ENCODE peak calls at places on chromosomes 13 and 19, in four cellular contexts. G is psoas muscle, K is BE2C, F is stomach. P is an unnamed sample.
A peak's percentile ranks its signal among the peaks of the same experiment; 100 is the strongest.

GRCh38 chr19:1767464-1767933 is 14.2 kb downstream of the ONECUT3 start:
- DNase-seq in G (peak; percentile 37), K (peak; percentile 68), F (peak; percentile 51), P (no peak)

GRCh38 chr13:65499251-65499650 is 1730.9 kb downstream of the PCDH9 start:
- DNase-seq in G (no peak), K (no peak), F (no peak), P (no peak)

GRCh38 chr19:54352546-54352945 is 12.2 kb downstream of the LAIR1 start:
- DNase-seq in G (no peak), K (no peak), F (no peak), P (no peak)

GRCh38 chr13:66264976-66265375 is 965.2 kb downstream of the PCDH9 start:
- DNase-seq in G (no peak), K (no peak), F (no peak), P (no peak)

GRCh38 chr13:52599037-52599852 is 43.0 kb upstream of the HNRNPA1L2 start:
- DNase-seq in G (no peak), K (no peak), F (no peak), P (no peak)

GRCh38 chr19:7784856-7785255 is 21.8 kb downstream of the CLEC4M start:
- DNase-seq in G (no peak), K (no peak), F (no peak), P (no peak)

GRCh38 chr19:44759083-44759804 is 10.7 kb downstream of the BCL3 start:
- DNase-seq in G (no peak), K (no peak), F (no peak), P (no peak)

GRCh38 chr13:99677388-99677951 is 176.2 kb downstream of the TM9SF2 start:
- DNase-seq in G (no peak), K (no peak), F (no peak), P (no peak)

GRCh38 chr19:6015841-6016545 is 38.1 kb upstream of the RANBP3 start:
- DNase-seq in G (no peak), K (no peak), F (no peak), P (no peak)

GRCh38 chr19:53910170-53910518 is 1.1 kb downstream of the CACNG7 start:
- DNase-seq in G (no peak), K (no peak), F (no peak), P (no peak)

GRCh38 chr19:3671680-3672574 is 28.3 kb downstream of the PIP5K1C start:
- DNase-seq in G (no peak), K (no peak), F (no peak), P (no peak)

GRCh38 chr13:101202590-101202989 is 213.7 kb downstream of the NALCN start:
- DNase-seq in G (no peak), K (no peak), F (no peak), P (peak; percentile 20)

GRCh38 chr13:93621051-93621450 is 394.4 kb downstream of the GPC6 start:
- DNase-seq in G (no peak), K (no peak), F (no peak), P (no peak)

GRCh38 chr13:112771877-112772538 is 82.2 kb downstream of the ATP11A start:
- DNase-seq in G (no peak), K (no peak), F (peak; percentile 67), P (no peak)

GRCh38 chr13:59320021-59320420 is 843.7 kb downstream of the DIAPH3 start:
- DNase-seq in G (no peak), K (no peak), F (no peak), P (no peak)

GRCh38 chr19:33665776-33666175 is 44.0 kb downstream of the CHST8 start:
- DNase-seq in G (no peak), K (no peak), F (peak; percentile 9), P (no peak)

GRCh38 chr19:16661480-16662034 is 618 bp downstream of the TMEM38A start:
- DNase-seq in G (peak; percentile 62), K (peak; percentile 75), F (peak; percentile 33), P (no peak)

GRCh38 chr13:34223984-34224383 is 406.0 kb downstream of the RFC3 start:
- DNase-seq in G (no peak), K (no peak), F (no peak), P (no peak)

GRCh38 chr19:46716013-46716671 is 772 bp downstream of the PRKD2 start:
- DNase-seq in G (no peak), K (no peak), F (peak; percentile 39), P (no peak)

GRCh38 chr19:46714523-46715106 is 2.3 kb downstream of the PRKD2 start:
- DNase-seq in G (no peak), K (no peak), F (no peak), P (no peak)

GRCh38 chr19:46713781-46714522 is 3.0 kb downstream of the PRKD2 start:
- DNase-seq in G (peak; percentile 86), K (peak; percentile 79), F (peak; percentile 94), P (no peak)

GRCh38 chr19:46715620-46716012 is 1.3 kb downstream of the PRKD2 start:
- DNase-seq in G (no peak), K (no peak), F (no peak), P (no peak)

GRCh38 chr19:46710687-46711086 is 6.2 kb downstream of the PRKD2 start:
- DNase-seq in G (no peak), K (peak; percentile 78), F (no peak), P (no peak)
- H3K36me3 ChIP-seq in G (peaks cover 36% of the 10 kb centered on the region), K (no peaks in the 10 kb centered on the region), F (peaks cover 59% of the 10 kb centered on the region), P (no peaks in the 10 kb centered on the region)

GRCh38 chr19:18322759-18323460 is at the start of gene LSM4:
- DNase-seq in G (peak; percentile 99), K (peak; percentile 99), F (peak; percentile 100), P (peak; percentile 98)

GRCh38 chr19:18322318-18322758 is 538 bp downstream of the LSM4 start:
- DNase-seq in G (peak; percentile 49), K (peak; percentile 74), F (peak; percentile 55), P (no peak)

GRCh38 chr19:18319591-18320135 is 3.2 kb downstream of the LSM4 start:
- DNase-seq in G (no peak), K (no peak), F (peak; percentile 77), P (no peak)

GRCh38 chr19:18321729-18322091 is 1.2 kb downstream of the LSM4 start:
- DNase-seq in G (no peak), K (no peak), F (no peak), P (no peak)

GRCh38 chr19:18320865-18321728 is 1.8 kb downstream of the LSM4 start:
- DNase-seq in G (no peak), K (no peak), F (peak; percentile 62), P (no peak)
- H3K4me3 ChIP-seq in G (no peak overlapping the region), K (peak overlapping the region; percentile 75), F (no peak overlapping the region), P (no peak overlapping the region)

GRCh38 chr13:113845723-113846638 is 17.9 kb downstream of the GAS6 start:
- DNase-seq in G (no peak), K (no peak), F (no peak), P (no peak)

GRCh38 chr13:113846639-113847318 is 17.1 kb downstream of the GAS6 start:
- DNase-seq in G (no peak), K (no peak), F (no peak), P (no peak)

GRCh38 chr13:113843864-113844556 is 19.9 kb downstream of the GAS6 start:
- DNase-seq in G (no peak), K (no peak), F (no peak), P (no peak)

GRCh38 chr13:113843063-113843654 is 20.7 kb downstream of the GAS6 start:
- DNase-seq in G (no peak), K (no peak), F (no peak), P (no peak)

GRCh38 chr13:113845055-113845454 is 18.8 kb downstream of the GAS6 start:
- DNase-seq in G (no peak), K (no peak), F (no peak), P (no peak)
- H3K4me1 ChIP-seq in G (peaks cover 44% of the 10 kb centered on the region), K (no peaks in the 10 kb centered on the region), F (peaks cover 39% of the 10 kb centered on the region), P (no peaks in the 10 kb centered on the region)

GRCh38 chr13:48682452-48682851 is 28.7 kb downstream of the CYSLTR2 start:
- DNase-seq in G (no peak), K (no peak), F (no peak), P (no peak)
- H3K36me3 ChIP-seq in G (no peaks in the 10 kb centered on the region), K (peaks cover 18% of the 10 kb centered on the region), F (no peaks in the 10 kb centered on the region), P (no peaks in the 10 kb centered on the region)

GRCh38 chr19:11563530-11563929 is 4.5 kb upstream of the ELOF1 start:
- DNase-seq in G (no peak), K (no peak), F (no peak), P (no peak)

GRCh38 chr19:11555246-11555645 is 3.8 kb downstream of the ELOF1 start:
- DNase-seq in G (no peak), K (no peak), F (no peak), P (no peak)

GRCh38 chr19:11558881-11559828 is at the start of gene ELOF1:
- DNase-seq in G (peak; percentile 98), K (peak; percentile 99), F (peak; percentile 98), P (peak; percentile 94)

GRCh38 chr19:11556634-11557420 is 2.2 kb downstream of the ELOF1 start:
- DNase-seq in G (no peak), K (no peak), F (no peak), P (no peak)

DNA sequence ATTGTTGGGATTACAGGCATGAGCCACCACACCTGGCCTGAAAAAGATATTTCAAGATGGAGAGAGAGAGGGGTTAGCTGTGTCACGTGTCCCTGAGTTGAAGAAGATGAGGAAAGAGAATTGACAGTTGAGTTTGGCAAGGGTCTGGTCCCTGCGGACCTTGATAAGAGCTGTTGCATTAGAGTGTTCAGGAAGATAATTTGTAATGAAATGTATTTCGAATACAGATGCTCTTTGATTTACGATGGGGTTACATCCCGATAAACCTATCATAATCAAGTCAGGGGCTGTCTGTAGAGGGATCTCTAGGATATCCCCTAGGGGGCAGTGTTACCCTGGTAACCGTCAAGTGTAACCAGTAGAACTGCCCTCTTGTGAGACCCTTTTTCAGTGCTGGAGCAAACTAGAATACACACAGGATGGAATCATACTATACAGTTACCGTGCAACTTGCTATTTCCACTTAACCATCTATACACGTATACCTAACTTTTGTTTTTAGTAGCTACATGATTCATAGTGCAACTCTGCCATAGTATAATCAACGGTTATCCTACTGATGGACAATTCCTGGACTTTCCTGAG is 1.5 kb upstream of the ELOF1 start:
- DNase-seq in G (no peak), K (peak; percentile 87), F (peak; percentile 41), P (no peak)
- H3K4me3 ChIP-seq in G (peak overlapping the region; percentile 85), K (no peak overlapping the region), F (peak overlapping the region; percentile 98), P (no peak overlapping the region)